ENCODE peak calls at places on chromosomes 4 and X, in four cellular contexts. V is GM12878, S is suprapubic skin, F is K562. G is an unnamed sample.

GRCh38 chrX:46704767-46705386 is 54.0 kb downstream of the SLC9A7 start:
- DNase-seq in S (no peak), V (peak; percentile 83), F (no peak), G (no peak)

GRCh38 chr4:67918428-67918827 is 34.6 kb upstream of the TMPRSS11D start:
- DNase-seq in F (no peak), V (no peak), S (no peak), G (no peak)

GRCh38 chr4:122012735-122013134 is 60.9 kb upstream of the TRPC3 start:
- DNase-seq in F (no peak), V (no peak), S (no peak), G (no peak)

GRCh38 chr4:47122592-47123291 is 91.4 kb downstream of the GABRB1 start:
- DNase-seq in V (peak; percentile 21), F (peak; percentile 34), S (no peak), G (no peak)

GRCh38 chr4:119525005-119525749 is 103.4 kb downstream of the PDE5A start:
- DNase-seq in S (no peak), F (no peak), V (no peak), G (no peak)

GRCh38 chrX:11105080-11105479 is 6.1 kb upstream of the HCCS start:
- DNase-seq in S (no peak), V (no peak), F (peak; percentile 13), G (no peak)

GRCh38 chr4:55754754-55755350 is 64.7 kb upstream of the EXOC1L start:
- DNase-seq in F (no peak), V (no peak), S (no peak), G (no peak)

GRCh38 chr4:16122784-16123183 is 39.0 kb upstream of the PROM1 start:
- DNase-seq in V (no peak), F (no peak), S (no peak), G (no peak)

GRCh38 chr4:139958738-139959096 is 195.3 kb downstream of the MAML3 start:
- DNase-seq in V (no peak), S (no peak), F (no peak), G (no peak)

GRCh38 chr4:26566027-26566578 is 17.8 kb upstream of the TBC1D19 start:
- DNase-seq in V (no peak), S (no peak), F (no peak), G (no peak)

GRCh38 chr4:2761035-2761923 is 5.1 kb upstream of the TNIP2 start:
- DNase-seq in S (peak; percentile 52), F (peak; percentile 48), V (no peak), G (no peak)

GRCh38 chr4:71564775-71565174 is 219.1 kb downstream of the GC start:
- DNase-seq in S (no peak), F (no peak), V (no peak), G (no peak)

GRCh38 chr4:184911310-184911709 is 85.5 kb upstream of the ACSL1 start:
- DNase-seq in S (no peak), V (no peak), F (no peak), G (no peak)

GRCh38 chrX:97399400-97399799 is 515.7 kb downstream of the RPA4 start:
- DNase-seq in V (peak; percentile 44), F (no peak), S (no peak), G (no peak)

GRCh38 chr4:61527886-61528285 is 327.8 kb downstream of the ADGRL3 start:
- DNase-seq in S (no peak), F (no peak), V (no peak), G (no peak)

GRCh38 chr4:10063544-10064300 is 42.4 kb upstream of the SLC2A9 start:
- DNase-seq in V (no peak), F (no peak), S (no peak), G (no peak)

GRCh38 chrX:37745354-37745753 is 34.5 kb upstream of the CYBB start:
- DNase-seq in V (peak; percentile 53), F (peak; percentile 70), S (no peak), G (no peak)

GRCh38 chr4:114921790-114922581 is 191.4 kb downstream of the NDST4 start:
- DNase-seq in S (no peak), F (no peak), V (no peak), G (no peak)

GRCh38 chr4:91116861-91117260 is 989.7 kb downstream of the CCSER1 start:
- DNase-seq in V (no peak), F (no peak), S (no peak), G (no peak)

GRCh38 chr4:7253341-7253700 is 61.0 kb downstream of the SORCS2 start:
- DNase-seq in F (no peak), V (no peak), S (no peak), G (no peak)

GRCh38 chr4:7253806-7254205 is 61.5 kb downstream of the SORCS2 start:
- DNase-seq in S (no peak), F (no peak), V (no peak), G (no peak)

GRCh38 chr4:7252510-7253340 is 60.4 kb downstream of the SORCS2 start:
- DNase-seq in F (no peak), S (no peak), V (no peak), G (no peak)

GRCh38 chr4:7251321-7251720 is 59.0 kb downstream of the SORCS2 start:
- DNase-seq in V (no peak), F (no peak), S (no peak), G (no peak)

GRCh38 chr4:7252051-7252450 is 59.7 kb downstream of the SORCS2 start:
- DNase-seq in V (no peak), F (no peak), S (no peak), G (no peak)
- H3K4me1 ChIP-seq in V (peaks cover 7% of the 10 kb centered on the region), F (no peaks in the 10 kb centered on the region), S (peaks cover 7% of the 10 kb centered on the region), G (peaks cover 67% of the 10 kb centered on the region)

GRCh38 chrX:15786930-15787329 is 3.4 kb upstream of the ZRSR2 start:
- DNase-seq in V (no peak), S (no peak), F (no peak), G (no peak)

GRCh38 chrX:15785176-15785735 is 5.0 kb upstream of the ZRSR2 start:
- DNase-seq in V (no peak), S (no peak), F (no peak), G (no peak)

GRCh38 chrX:15790766-15791380 is 589 bp downstream of the ZRSR2 start:
- DNase-seq in S (no peak), V (peak; percentile 13), F (no peak), G (no peak)

DNA sequence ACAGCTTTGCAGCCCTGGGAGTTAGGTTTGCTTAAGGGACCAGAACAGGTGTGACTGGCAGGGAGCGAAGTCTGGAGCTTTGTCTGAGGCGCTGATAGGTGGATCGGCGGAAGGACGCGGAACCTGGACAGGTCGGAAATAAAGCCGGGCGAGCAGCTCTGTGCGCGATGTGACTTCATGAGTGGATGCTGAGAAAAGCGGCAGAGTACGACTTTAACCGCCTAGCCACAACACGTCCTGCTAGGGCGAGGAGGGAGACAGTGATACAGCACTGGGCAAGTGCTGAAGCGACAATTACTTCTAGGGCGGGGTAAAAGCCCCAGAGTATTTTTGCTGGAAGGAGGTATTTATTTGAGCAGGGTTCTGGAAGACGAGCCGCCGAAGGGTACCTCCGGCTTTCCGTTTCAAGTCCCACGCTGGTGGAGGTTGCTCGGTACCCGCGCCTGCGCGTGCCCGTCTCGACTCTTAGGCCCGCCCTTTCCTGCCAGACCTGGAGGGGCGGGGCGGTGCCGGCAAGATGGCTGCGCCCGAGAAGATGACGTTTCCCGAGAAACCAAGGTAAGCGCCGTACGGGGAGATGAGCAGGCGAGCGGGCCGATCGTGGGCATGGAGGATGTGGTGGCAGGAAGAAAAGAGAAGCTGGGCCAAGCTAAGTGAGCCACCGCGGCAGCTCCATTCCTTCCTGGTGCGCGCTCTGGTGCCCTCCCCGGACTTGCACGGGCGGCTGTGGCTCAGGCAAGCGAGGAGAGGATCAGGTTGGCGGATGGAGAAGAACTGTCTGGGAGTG is at the start of gene ZRSR2:
- DNase-seq in V (peak; percentile 58), S (peak; percentile 90), F (peak; percentile 82), G (peak; percentile 94)
- TF ChIP-seq EP300 in V (no peak), S (no peak), F (no peak), G (no peak)

GRCh38 chr4:39627413-39627812 is 11.3 kb downstream of the SMIM14 start:
- DNase-seq in F (no peak), S (no peak), V (no peak), G (no peak)

GRCh38 chr4:39621582-39621981 is 17.1 kb downstream of the SMIM14 start:
- DNase-seq in S (no peak), V (no peak), F (no peak), G (no peak)

GRCh38 chr4:39631700-39632079 is 7.0 kb downstream of the SMIM14 start:
- DNase-seq in F (no peak), V (no peak), S (no peak), G (no peak)

GRCh38 chr4:39626261-39626660 is 12.4 kb downstream of the SMIM14 start:
- DNase-seq in F (no peak), V (peak; percentile 80), S (no peak), G (no peak)

GRCh38 chr4:39626913-39627312 is 11.8 kb downstream of the SMIM14 start:
- DNase-seq in V (no peak), S (no peak), F (no peak), G (no peak)
- H3K4me1 ChIP-seq in V (peaks cover 50% of the 10 kb centered on the region), S (peaks cover 18% of the 10 kb centered on the region), F (no peaks in the 10 kb centered on the region), G (peaks cover 10% of the 10 kb centered on the region)

DNA sequence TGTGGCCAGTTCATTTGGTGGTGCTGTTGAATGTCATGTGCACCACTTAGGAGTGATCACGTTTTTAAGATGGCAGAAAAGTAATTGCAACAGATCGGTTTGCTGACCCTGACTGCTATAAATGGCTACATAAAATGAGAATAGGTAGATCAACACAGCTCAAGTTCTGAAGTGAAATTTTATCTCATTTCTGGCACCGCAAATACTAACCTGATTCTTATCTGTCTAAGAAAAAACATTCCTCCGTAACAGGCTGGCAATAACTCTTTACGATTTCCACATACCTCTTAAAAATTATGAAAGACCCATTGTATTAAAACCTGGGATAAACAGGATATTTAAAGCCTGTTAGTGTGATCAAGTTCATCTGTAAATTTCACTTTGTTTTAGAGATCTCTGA is 387.5 kb downstream of the PDGFC start:
- DNase-seq in S (no peak), F (no peak), V (no peak), G (no peak)
- TF ChIP-seq EP300 in S (no peak), F (no peak), V (no peak), G (no peak)

G was measured in esophagus muscularis mucosa.